ENCODE peak calls at places on chromosomes 11 and 22, in four cellular contexts. G is prostate gland, B is sigmoid colon, J is A549. I is an unnamed sample.

GRCh38 chr11:128824199-128825049 is 42.7 kb downstream of the KCNJ1 start:
- DNase-seq in G (no peak), B (no peak), J (no peak), I (peak; percentile 11)

GRCh38 chr11:12207384-12208150 is 97.2 kb downstream of the MICAL2 start:
- DNase-seq in G (no peak), B (no peak), J (no peak), I (no peak)

GRCh38 chr11:17601206-17602075 is 54.4 kb downstream of the OTOG start:
- DNase-seq in G (no peak), B (peak; percentile 41), J (no peak), I (no peak)

GRCh38 chr11:58807358-58807757 is 37.1 kb downstream of the GLYATL2 start:
- DNase-seq in G (no peak), B (no peak), J (no peak), I (no peak)

GRCh38 chr22:28716686-28717085 is 24.9 kb downstream of the CHEK2 start:
- DNase-seq in G (no peak), B (no peak), J (no peak), I (no peak)

GRCh38 chr11:79173615-79174014 is 267.2 kb downstream of the TENM4 start:
- DNase-seq in G (no peak), B (no peak), J (no peak), I (no peak)

GRCh38 chr11:79626135-79626748 is 185.4 kb upstream of the TENM4 start:
- DNase-seq in G (no peak), B (no peak), J (no peak), I (no peak)

GRCh38 chr11:113577356-113578163 is 102.4 kb upstream of the DRD2 start:
- DNase-seq in G (no peak), B (no peak), J (no peak), I (peak; percentile 78)

GRCh38 chr22:46564084-46564714 is 26.8 kb upstream of the CELSR1 start:
- DNase-seq in G (no peak), B (peak; percentile 69), J (no peak), I (no peak)

GRCh38 chr11:77039491-77040400 is 5.5 kb downstream of the B3GNT6 start:
- DNase-seq in G (no peak), B (peak; percentile 54), J (no peak), I (peak; percentile 18)

GRCh38 chr22:39080052-39080762 is 3.1 kb downstream of the APOBEC3G start:
- DNase-seq in G (no peak), B (no peak), J (no peak), I (no peak)

GRCh38 chr11:65384301-65384889 is 1.9 kb upstream of the SLC25A45 start:
- DNase-seq in G (no peak), B (no peak), J (no peak), I (no peak)

GRCh38 chr22:49519117-49519737 is 308.4 kb downstream of the BRD1 start:
- DNase-seq in G (no peak), B (no peak), J (no peak), I (no peak)

GRCh38 chr11:94297967-94298576 is 6.3 kb upstream of the IZUMO1R start:
- DNase-seq in G (no peak), B (no peak), J (no peak), I (no peak)

GRCh38 chr22:44685384-44686056 is 16.5 kb upstream of the PRR5 start:
- DNase-seq in G (peak; percentile 44), B (no peak), J (peak; percentile 43), I (no peak)
- H3K27ac ChIP-seq in G (no peak overlapping the region), B (no peak overlapping the region), J (peak overlapping the region; percentile 65), I (no peak overlapping the region)

GRCh38 chr11:102812188-102812587 is 14.2 kb upstream of the MMP1 start:
- DNase-seq in G (no peak), B (no peak), J (no peak), I (no peak)

GRCh38 chr11:102807921-102808320 is 10.0 kb upstream of the MMP1 start:
- DNase-seq in G (no peak), B (no peak), J (peak; percentile 33), I (no peak)

GRCh38 chr11:102813484-102813883 is 15.5 kb upstream of the MMP1 start:
- DNase-seq in G (no peak), B (no peak), J (no peak), I (no peak)

GRCh38 chr11:102806296-102806695 is 8.3 kb upstream of the MMP1 start:
- DNase-seq in G (no peak), B (no peak), J (no peak), I (no peak)

GRCh38 chr11:102810943-102811528 is 13.1 kb upstream of the MMP1 start:
- DNase-seq in G (no peak), B (no peak), J (peak; percentile 6), I (no peak)
- TF ChIP-seq CTCF in G (no peak), B (no peak), J (peak; percentile 43), I (no peak)

GRCh38 chr11:130478204-130478701 is 29.8 kb downstream of the ADAMTS15 start:
- DNase-seq in G (no peak), B (peak; percentile 93), J (peak; percentile 71), I (peak; percentile 73)
- H3K27ac ChIP-seq in G (peak overlapping the region; percentile 45), B (peak overlapping the region; percentile 71), J (peak overlapping the region; percentile 77), I (peak overlapping the region; percentile 83)

GRCh38 chr11:32153747-32154146 is 62.9 kb downstream of the RCN1 start:
- DNase-seq in G (no peak), B (no peak), J (no peak), I (no peak)

GRCh38 chr11:32152821-32153220 is 61.9 kb downstream of the RCN1 start:
- DNase-seq in G (no peak), B (no peak), J (no peak), I (no peak)

GRCh38 chr11:32151036-32151435 is 60.2 kb downstream of the RCN1 start:
- DNase-seq in G (no peak), B (no peak), J (no peak), I (no peak)

GRCh38 chr11:32148824-32149223 is 58.0 kb downstream of the RCN1 start:
- DNase-seq in G (no peak), B (no peak), J (no peak), I (no peak)

DNA sequence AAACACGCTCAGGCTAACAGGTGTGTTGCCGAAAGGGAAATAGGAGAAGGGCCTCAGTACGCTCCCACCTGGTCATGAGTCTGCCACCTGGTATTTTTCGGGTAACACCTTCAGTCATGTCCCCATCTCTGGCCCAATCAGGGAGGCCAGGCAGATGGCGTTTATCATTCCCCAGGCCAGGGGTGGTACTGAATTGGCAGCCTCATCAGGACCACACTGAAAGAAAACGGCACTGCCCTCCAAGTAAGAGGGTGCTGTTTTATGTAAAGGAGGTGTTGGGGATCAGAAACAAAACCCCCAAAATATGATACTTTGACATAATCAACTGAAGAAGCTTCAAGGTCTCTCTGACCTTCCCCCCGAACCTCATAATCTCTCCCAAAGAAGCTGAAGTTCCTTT is 58.9 kb downstream of the RCN1 start:
- DNase-seq in G (no peak), B (no peak), J (no peak), I (no peak)
- TF ChIP-seq CTCF in G (no peak), B (no peak), J (no peak), I (no peak)

GRCh38 chr11:67466962-67467771 is 1.9 kb downstream of the TMEM134 start:
- DNase-seq in G (no peak), B (no peak), J (no peak), I (no peak)
- H3K27ac ChIP-seq in G (peak overlapping the region; percentile 89), B (peak overlapping the region; percentile 91), J (no peak overlapping the region), I (peak overlapping the region; percentile 69)

I was measured in thyroid gland.